ENCODE peak calls at places on chromosomes 16 and 17, in four cellular contexts. P is K562, I is A549, C is HepG2. L is an unnamed sample.

GRCh38 chr17:37824534-37825485 is 80.0 kb upstream of the HNF1B start:
- DNase-seq in I (peak), P (no peak), C (peak), L (no peak)

GRCh38 chr17:39777534-39778365 is 40.0 kb downstream of the GRB7 start:
- DNase-seq in C (no peak), I (no peak), P (no peak), L (no peak)

GRCh38 chr16:2086812-2087425 is 39.1 kb downstream of the TSC2 start:
- DNase-seq in I (no peak), P (no peak), C (no peak), L (no peak)

GRCh38 chr16:71552698-71553503 is 24.0 kb downstream of the TAT start:
- DNase-seq in P (no peak), C (peak), I (no peak), L (no peak)

GRCh38 chr17:45300060-45300751 is 16.6 kb downstream of the MAP3K14 start:
- DNase-seq in P (no peak), I (no peak), C (no peak), L (no peak)

GRCh38 chr17:77356109-77356689 is 215.4 kb downstream of the SEC14L1 start:
- DNase-seq in C (no peak), P (peak), I (no peak), L (no peak)

GRCh38 chr16:81444448-81445121 is at the start of gene CMIP:
- DNase-seq in C (peak), P (peak), I (peak), L (peak)

GRCh38 chr17:75650874-75651273 is 16.1 kb downstream of the RECQL5 start:
- DNase-seq in C (no peak), I (no peak), P (no peak), L (no peak)

GRCh38 chr17:39755550-39756375 is 18.0 kb downstream of the GRB7 start:
- DNase-seq in P (no peak), I (no peak), C (peak), L (no peak)

GRCh38 chr17:75706042-75706728 is 15.1 kb upstream of the ITGB4 start:
- DNase-seq in I (no peak), P (no peak), C (no peak), L (no peak)

GRCh38 chr17:11278186-11278983 is 37.4 kb downstream of the SHISA6 start:
- DNase-seq in P (no peak), I (no peak), C (no peak), L (no peak)

GRCh38 chr16:23072769-23073549 is 76.3 kb downstream of the USP31 start:
- DNase-seq in I (peak), P (peak), C (no peak), L (no peak)

GRCh38 chr16:69077251-69077650 is 28.2 kb upstream of the HAS3 start:
- DNase-seq in I (no peak), C (no peak), P (no peak), L (no peak)

GRCh38 chr17:17987901-17988300 is 15.2 kb downstream of the DRC3 start:
- DNase-seq in C (no peak), I (no peak), P (no peak), L (no peak)

GRCh38 chr16:4260360-4260759 is 12.5 kb downstream of the TFAP4 start:
- DNase-seq in C (no peak), P (no peak), I (no peak), L (no peak)

GRCh38 chr16:23416816-23417215 is 36.2 kb downstream of the COG7 start:
- DNase-seq in I (no peak), C (no peak), P (no peak), L (no peak)

GRCh38 chr16:84369938-84370627 is 1.7 kb downstream of the ATP2C2 start:
- DNase-seq in C (no peak), P (no peak), I (no peak), L (no peak)

GRCh38 chr17:77349976-77350830 is 209.4 kb downstream of the SEC14L1 start:
- DNase-seq in I (no peak), C (no peak), P (no peak), L (no peak)

GRCh38 chr17:71188811-71189492 is 931.9 kb upstream of the SOX9 start:
- DNase-seq in C (no peak), I (no peak), P (no peak), L (no peak)

GRCh38 chr16:30054959-30055553 is 10.5 kb upstream of the ALDOA start:
- DNase-seq in I (peak), P (peak), C (peak), L (peak)

GRCh38 chr17:43380307-43380706 is 18.5 kb upstream of the ARL4D start:
- DNase-seq in P (no peak), C (no peak), I (no peak), L (no peak)

GRCh38 chr17:73715714-73716113 is 71.5 kb upstream of the SDK2 start:
- DNase-seq in C (no peak), P (no peak), I (no peak), L (no peak)

GRCh38 chr16:20114356-20114755 is 40.7 kb upstream of the GPR139 start:
- DNase-seq in I (peak), P (no peak), C (no peak), L (no peak)

GRCh38 chr16:17149904-17150483 is 320.8 kb downstream of the XYLT1 start:
- DNase-seq in P (no peak), C (peak), I (no peak), L (no peak)

GRCh38 chr16:57614546-57615343 is 13.7 kb upstream of the ADGRG1 start:
- DNase-seq in C (no peak), I (no peak), P (no peak), L (peak)

GRCh38 chr17:44095647-44096496 is 25.3 kb downstream of the G6PC3 start:
- DNase-seq in C (peak), P (peak), I (peak), L (peak)

GRCh38 chr16:88785106-88785924 is at the start of gene PIEZO1:
- DNase-seq in C (no peak), I (peak), P (peak), L (no peak)

GRCh38 chr17:3602499-3602898 is 6.7 kb downstream of the TRPV1 start:
- DNase-seq in I (peak), P (peak), C (peak), L (peak)

GRCh38 chr16:47604306-47604705 is 143.2 kb downstream of the PHKB start:
- DNase-seq in C (no peak), I (no peak), P (no peak), L (no peak)

GRCh38 chr16:68364601-68364998 is 53.8 kb downstream of the PRMT7 start:
- DNase-seq in P (peak), I (no peak), C (no peak), L (peak)

GRCh38 chr17:40118093-40118492 is 3.7 kb upstream of the MSL1 start:
- DNase-seq in I (no peak), C (no peak), P (no peak), L (no peak)

GRCh38 chr17:10155334-10156081 is 42.9 kb downstream of the GAS7 start:
- DNase-seq in P (no peak), C (no peak), I (no peak), L (no peak)

GRCh38 chr17:2844386-2844785 is 48.1 kb downstream of the RAP1GAP2 start:
- DNase-seq in P (no peak), I (peak), C (no peak), L (no peak)

GRCh38 chr17:1590031-1590746 is 27.6 kb upstream of the PITPNA start:
- DNase-seq in C (peak), P (peak), I (peak), L (no peak)

GRCh38 chr17:28370035-28370743 is at the start of gene VTN:
- DNase-seq in P (peak), I (peak), C (peak), L (no peak)

GRCh38 chr17:67272312-67273050 is 27.5 kb upstream of the HELZ start:
- DNase-seq in C (peak), P (peak), I (peak), L (no peak)

GRCh38 chr16:86101135-86101911 is 202.4 kb downstream of the IRF8 start:
- DNase-seq in P (no peak), C (no peak), I (no peak), L (no peak)

GRCh38 chr17:283911-284675 is 68.5 kb downstream of the RPH3AL start:
- DNase-seq in I (no peak), P (no peak), C (no peak), L (peak)

GRCh38 chr17:81483085-81483861 is 29.3 kb downstream of the ACTG1 start:
- DNase-seq in P (no peak), C (no peak), I (no peak), L (no peak)

GRCh38 chr16:80759419-80760162 is 44.8 kb downstream of the CDYL2 start:
- DNase-seq in P (no peak), I (no peak), C (no peak), L (no peak)

GRCh38 chr17:48002920-48003685 is 32.2 kb downstream of the CDK5RAP3 start:
- DNase-seq in I (no peak), P (no peak), C (no peak), L (peak)
- TF ChIP-seq MAX in I (no peak), P (no peak), C (no peak), L (no peak)

GRCh38 chr17:69335018-69335417 is 8.1 kb upstream of the ABCA5 start:
- DNase-seq in I (peak), C (peak), P (peak), L (no peak)
- TF ChIP-seq MAFK in I (no peak), C (peak), P (no peak), L (no peak)

DNA sequence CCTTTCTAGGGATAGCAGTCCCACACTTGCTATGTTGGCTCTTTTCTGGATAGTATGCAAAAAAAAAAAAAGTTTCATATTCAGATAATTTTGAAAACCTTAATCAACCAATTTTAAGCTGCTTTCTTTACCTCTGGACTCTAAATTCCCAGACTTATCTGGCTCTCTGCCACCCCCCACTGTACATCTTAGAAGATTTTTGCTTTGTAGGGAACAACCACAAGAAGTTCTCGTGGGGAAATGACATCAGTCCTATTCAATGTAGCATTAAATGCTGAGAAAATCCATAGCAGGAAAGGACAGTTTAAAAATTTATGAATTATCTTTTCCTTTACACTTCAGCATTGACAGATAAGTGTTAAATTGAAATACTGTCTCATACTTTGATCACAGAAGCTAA is 562.7 kb upstream of the HSBP1 start:
- DNase-seq in C (no peak), P (no peak), I (no peak), L (no peak)
- TF ChIP-seq MAX in C (no peak), P (no peak), I (no peak), L (no peak)

GRCh38 chr17:50056217-50056960 is 479 bp downstream of the ITGA3 start:
- DNase-seq in I (no peak), P (peak), C (peak), L (peak)

GRCh38 chr17:50055055-50055425 is 870 bp upstream of the ITGA3 start:
- DNase-seq in P (no peak), C (no peak), I (no peak), L (no peak)

GRCh38 chr17:50057521-50057991 is 1.6 kb downstream of the ITGA3 start:
- DNase-seq in I (no peak), C (no peak), P (no peak), L (no peak)

GRCh38 chr17:50056961-50057330 is 1.0 kb downstream of the ITGA3 start:
- DNase-seq in I (no peak), P (no peak), C (no peak), L (peak)

DNA sequence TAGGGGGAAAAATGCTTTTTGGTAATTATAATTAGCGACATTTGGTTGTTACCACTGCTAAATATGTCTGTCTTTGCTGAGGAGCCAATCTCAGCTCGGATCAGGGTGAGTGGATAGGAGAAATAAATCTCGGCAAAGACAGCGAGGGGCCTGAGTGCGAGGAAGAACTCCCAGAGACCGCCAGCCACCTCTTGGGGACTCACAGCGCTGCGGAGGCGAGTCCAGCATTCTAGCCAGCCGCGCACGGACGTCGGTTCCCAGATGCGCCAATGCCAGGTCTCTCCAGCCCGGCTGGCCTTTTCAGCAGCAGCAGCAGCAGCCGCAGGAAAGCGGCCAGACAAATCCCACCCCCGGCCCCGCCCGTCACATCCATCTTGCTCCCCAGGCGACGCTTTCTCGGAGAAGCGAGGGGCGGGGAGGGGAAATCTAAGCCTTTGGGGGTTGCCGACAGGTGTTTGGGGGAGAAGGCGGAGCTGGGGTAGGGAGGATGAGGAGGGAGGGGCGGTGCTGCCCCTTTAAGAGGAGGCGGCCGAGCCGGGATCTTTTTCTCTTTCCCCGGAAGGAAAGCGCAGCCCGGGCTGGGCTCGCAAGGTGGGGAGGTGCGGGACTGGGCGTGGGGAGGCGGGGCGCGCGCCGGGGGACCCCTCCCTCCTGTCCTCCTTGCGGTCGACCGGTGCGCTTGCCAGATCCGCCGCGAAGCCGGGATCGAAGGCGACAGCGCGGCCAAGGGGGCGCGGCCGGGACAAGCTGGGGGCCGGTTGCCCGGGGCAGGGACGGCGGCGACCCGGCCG is at the start of gene ITGA3:
- DNase-seq in P (peak), I (peak), C (no peak), L (peak)
- TF ChIP-seq MAFK in P (no peak), I (no peak), C (no peak), L (no peak)

GRCh38 chr16:31664683-31665482 is 137.2 kb downstream of the AHSP start:
- DNase-seq in I (no peak), P (no peak), C (no peak), L (no peak)
- TF ChIP-seq MAX in I (no peak), P (no peak), C (no peak), L (no peak)

DNA sequence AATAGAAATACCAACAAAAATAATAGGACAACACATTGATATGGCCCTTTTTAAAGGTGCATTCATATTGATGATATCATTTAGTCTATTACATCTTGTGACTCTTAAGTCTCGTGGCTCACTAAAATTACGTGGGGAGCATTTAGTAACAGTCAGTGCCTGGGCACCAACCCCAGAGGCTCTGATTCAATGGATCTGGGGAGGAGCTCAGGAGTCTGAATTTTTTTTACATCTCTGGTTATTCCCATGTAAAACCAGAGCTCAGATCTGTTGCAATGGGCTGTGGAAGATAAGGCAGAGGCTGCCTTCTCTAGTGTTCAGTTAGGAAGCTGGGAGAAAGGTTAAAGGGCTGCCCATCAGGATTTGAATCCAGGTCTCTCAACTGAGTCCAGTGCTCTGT is 549.9 kb upstream of the CDH5 start:
- DNase-seq in C (no peak), P (no peak), I (no peak), L (no peak)
- TF ChIP-seq MAFK in C (no peak), P (no peak), I (no peak), L (no peak)

DNA sequence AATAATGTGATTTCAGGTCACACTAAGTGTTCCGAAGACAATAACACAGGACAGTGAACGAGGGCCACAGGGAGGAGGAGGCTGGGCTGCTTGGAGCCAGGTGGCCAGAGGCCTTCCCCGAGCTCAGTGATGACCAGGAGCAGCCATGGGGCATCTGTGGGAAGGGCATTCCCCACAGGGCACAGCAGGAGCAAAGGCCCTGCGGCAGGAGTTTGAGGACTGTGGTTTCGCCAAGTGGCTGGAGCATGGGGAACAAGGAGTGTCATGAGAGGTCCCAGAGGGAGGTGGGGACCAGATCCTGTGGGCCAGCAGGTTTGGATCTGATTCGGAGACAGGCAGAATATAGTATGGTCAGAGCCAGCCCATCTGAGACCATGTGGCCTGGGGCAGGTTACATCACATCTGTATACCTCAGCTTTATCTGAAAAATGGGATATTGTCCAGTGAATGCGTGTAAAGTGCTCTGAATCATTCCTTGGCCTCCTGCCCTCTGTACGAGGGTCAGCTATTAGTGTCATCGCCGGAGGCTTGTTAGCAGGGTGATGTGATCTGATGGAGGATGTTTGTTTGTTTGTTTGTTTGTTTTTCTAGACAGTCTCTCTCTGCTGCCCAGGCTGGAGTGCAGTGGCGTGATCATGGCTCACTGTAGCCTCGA is 176.8 kb downstream of the KATNIP start:
- DNase-seq in P (no peak), I (no peak), C (no peak), L (no peak)
- TF ChIP-seq MAX in P (no peak), I (no peak), C (no peak), L (no peak)

GRCh38 chr16:5838725-5839124 is 741.1 kb upstream of the EEF2KMT start:
- DNase-seq in I (no peak), P (no peak), C (no peak), L (no peak)
- TF ChIP-seq MAFK in I (no peak), P (no peak), C (no peak), L (no peak)

GRCh38 chr17:78576389-78577112 is 645 bp downstream of the DNAH17 start:
- DNase-seq in P (no peak), I (no peak), C (no peak), L (no peak)
- TF ChIP-seq MAX in P (no peak), I (no peak), C (no peak), L (no peak)

DNA sequence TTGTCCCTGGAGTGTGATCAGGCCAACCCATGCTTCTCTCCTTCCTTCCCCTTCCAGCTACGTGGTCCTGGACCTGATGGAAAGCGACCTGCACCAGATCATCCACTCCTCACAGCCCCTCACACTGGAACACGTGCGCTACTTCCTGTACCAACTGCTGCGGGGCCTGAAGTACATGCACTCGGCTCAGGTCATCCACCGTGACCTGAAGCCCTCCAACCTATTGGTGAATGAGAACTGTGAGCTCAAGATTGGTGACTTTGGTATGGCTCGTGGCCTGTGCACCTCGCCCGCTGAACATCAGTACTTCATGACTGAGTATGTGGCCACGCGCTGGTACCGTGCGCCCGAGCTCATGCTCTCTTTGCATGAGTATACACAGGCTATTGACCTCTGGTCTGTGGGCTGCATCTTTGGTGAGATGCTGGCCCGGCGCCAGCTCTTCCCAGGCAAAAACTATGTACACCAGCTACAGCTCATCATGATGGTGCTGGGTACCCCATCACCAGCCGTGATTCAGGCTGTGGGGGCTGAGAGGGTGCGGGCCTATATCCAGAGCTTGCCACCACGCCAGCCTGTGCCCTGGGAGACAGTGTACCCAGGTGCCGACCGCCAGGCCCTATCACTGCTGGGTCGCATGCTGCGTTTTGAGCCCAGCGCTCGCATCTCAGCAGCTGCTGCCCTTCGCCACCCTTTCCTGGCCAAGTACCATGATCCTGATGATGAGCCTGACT is 2.4 kb downstream of the MAPK7 start:
- DNase-seq in C (no peak), I (no peak), P (no peak), L (no peak)
- TF ChIP-seq MAFK in C (no peak), I (no peak), P (no peak), L (no peak)